ENCODE peak calls at places on chromosomes 1 and 21, in seven cellular contexts. Q, G, L, V, F, R and I are unnamed samples. For H3K9me3, the result is how much of the 10 kb centered on the place peaks cover.

GRCh38 chr1:60101516-60101915 is 27.9 kb upstream of the C1orf87 start:
- DNase-seq in Q (no peak), G (no peak), L (no peak), V (no peak), F (no peak), R (no peak), I (no peak)

GRCh38 chr1:206856674-206857464 is 8.6 kb upstream of the IL20 start:
- DNase-seq in Q (no peak), G (peak), L (no peak), V (no peak), F (no peak), R (no peak), I (no peak)

GRCh38 chr1:25720624-25721023 is 79.4 kb upstream of the SELENON start:
- DNase-seq in Q (no peak), G (no peak), L (no peak), V (no peak), F (no peak), R (no peak), I (no peak)

GRCh38 chr1:55463814-55464445 is 248.8 kb upstream of the USP24 start:
- DNase-seq in Q (no peak), G (no peak), L (no peak), V (no peak), F (peak), R (no peak), I (no peak)

GRCh38 chr1:39980555-39981313 is 25.8 kb downstream of the MFSD2A start:
- DNase-seq in Q (no peak), G (no peak), L (no peak), V (no peak), F (no peak), R (no peak), I (no peak)

GRCh38 chr1:156709743-156710489 is 4.5 kb upstream of the CRABP2 start:
- DNase-seq in Q (peak), G (no peak), L (no peak), V (no peak), F (peak), R (peak), I (no peak)

GRCh38 chr1:119982006-119982405 is 85.7 kb upstream of the ADAM30 start:
- DNase-seq in Q (no peak), G (no peak), L (no peak), V (no peak), F (no peak), R (no peak), I (no peak)

GRCh38 chr1:37032660-37033354 is 1.5 kb downstream of the GRIK3 start:
- DNase-seq in Q (no peak), G (no peak), L (no peak), V (no peak), F (no peak), R (no peak), I (no peak)

GRCh38 chr21:26191609-26192008 is 21.0 kb upstream of the APP start:
- DNase-seq in Q (no peak), G (no peak), L (no peak), V (no peak), F (no peak), R (no peak), I (no peak)

GRCh38 chr1:230861970-230862595 is 6.2 kb downstream of the C1orf198 start:
- DNase-seq in Q (no peak), G (no peak), L (no peak), V (no peak), F (peak), R (peak), I (no peak)

GRCh38 chr1:11842154-11843041 is 5.2 kb downstream of the NPPA start:
- DNase-seq in Q (no peak), G (no peak), L (peak), V (peak), F (no peak), R (peak), I (no peak)

GRCh38 chr1:181044449-181044966 is 10.7 kb downstream of the MR1 start:
- DNase-seq in Q (no peak), G (peak), L (no peak), V (peak), F (no peak), R (no peak), I (no peak)

GRCh38 chr1:170547255-170547654 is 15.3 kb downstream of the GORAB start:
- DNase-seq in Q (no peak), G (no peak), L (no peak), V (no peak), F (no peak), R (no peak), I (no peak)

GRCh38 chr1:81114191-81114590 is 686.5 kb upstream of the ADGRL2 start:
- DNase-seq in Q (no peak), G (no peak), L (no peak), V (no peak), F (no peak), R (no peak), I (no peak)

GRCh38 chr21:29217818-29218252 is 80.9 kb upstream of the BACH1 start:
- DNase-seq in Q (no peak), G (no peak), L (no peak), V (no peak), F (no peak), R (no peak), I (no peak)

GRCh38 chr1:183753464-183753891 is 51.4 kb upstream of the RGL1 start:
- DNase-seq in Q (no peak), G (no peak), L (no peak), V (no peak), F (no peak), R (no peak), I (no peak)
- H3K9me3 ChIP-seq in Q (under half), G (under half), L (under half), V (under half), F (under half), R (under half), I (under half)

GRCh38 chr1:152861374-152861773 is 1.6 kb downstream of the LCE7A start:
- DNase-seq in Q (no peak), G (no peak), L (no peak), V (no peak), F (no peak), R (no peak), I (no peak)
- H3K9me3 ChIP-seq in Q (under half), G (under half), L (under half), V (under half), F (under half), R (under half), I (under half)

GRCh38 chr1:248783367-248783766 is 27.8 kb upstream of the LYPD8 start:
- DNase-seq in Q (no peak), G (no peak), L (no peak), V (no peak), F (no peak), R (no peak), I (no peak)
- H3K9me3 ChIP-seq in Q (under half), G (under half), L (under half), V (under half), F (under half), R (under half), I (under half)

GRCh38 chr1:2825487-2826189 is 24.1 kb upstream of the TTC34 start:
- DNase-seq in Q (no peak), G (no peak), L (no peak), V (peak), F (peak), R (no peak), I (no peak)
- H3K9me3 ChIP-seq in Q (under half), G (under half), L (under half), V (under half), F (under half), R (under half), I (under half)

DNA sequence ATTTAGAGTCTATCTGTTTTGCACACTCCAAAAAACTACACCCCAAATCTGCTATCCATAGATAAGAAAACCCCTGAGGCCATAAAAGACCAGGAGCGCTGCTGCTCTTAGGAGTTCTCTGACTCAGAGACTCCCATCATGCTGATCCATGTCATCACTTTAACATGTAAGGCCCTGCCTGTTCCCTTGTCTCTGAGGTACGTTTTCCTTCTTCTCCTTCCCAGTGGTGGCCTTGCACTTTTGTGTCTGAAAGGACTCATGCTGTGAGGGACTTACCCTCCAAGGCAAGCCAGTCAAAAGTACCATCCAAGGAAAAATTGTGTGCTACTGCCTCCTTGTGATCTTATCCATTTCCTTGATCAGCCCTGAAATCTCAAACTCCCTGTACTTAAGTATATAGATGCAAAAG is 427.4 kb upstream of the NCAM2 start:
- DNase-seq in Q (no peak), G (no peak), L (no peak), V (no peak), F (no peak), R (no peak), I (no peak)
- H3K9me3 ChIP-seq in Q (under half), G (under half), L (under half), V (under half), F (under half), R (under half), I (under half)